ENCODE peak calls at places on chromosome 2, in nine cellular contexts. X is GM23248, O is tibial artery, D is heart left ventricle, Y is breast epithelium, I is HCT116, T is dorsolateral prefrontal cortex, V is left ventricle myocardium inferior, E is WERI-Rb-1. Z is an unnamed sample.
A peak's percentile ranks its signal among the peaks of the same experiment; 100 is the strongest.

GRCh38 chr2:54388093-54388492 is 68.0 kb upstream of the SPTBN1 start:
- DNase-seq in X (no peak), V (no peak), E (no peak), I (no peak), Y (no peak), T (no peak), O (no peak), D (no peak), Z (no peak)

GRCh38 chr2:3104261-3104660 is 273.4 kb downstream of the EIPR1 start:
- DNase-seq in E (no peak), X (no peak), D (no peak), Y (no peak), O (no peak), V (no peak), I (no peak), T (no peak), Z (no peak)

GRCh38 chr2:135021618-135022017 is 25.6 kb downstream of the MAP3K19 start:
- DNase-seq in T (no peak), D (no peak), I (no peak), Y (no peak), X (no peak), E (no peak), V (no peak), O (no peak), Z (no peak)

GRCh38 chr2:129781749-129782617 is 197.5 kb upstream of the RAB6C start:
- DNase-seq in X (no peak), E (no peak), V (no peak), D (no peak), O (peak; percentile 24), I (no peak), T (no peak), Y (peak; percentile 19), Z (no peak)

GRCh38 chr2:184597571-184597980 is 753 bp upstream of the ZNF804A start:
- DNase-seq in I (peak; percentile 26), V (peak; percentile 10), X (peak; percentile 82), E (peak; percentile 8), D (no peak), O (no peak), Y (no peak), T (peak; percentile 46), Z (no peak)

GRCh38 chr2:161708350-161708974 is 84.2 kb downstream of the SLC4A10 start:
- DNase-seq in X (no peak), O (no peak), V (no peak), T (no peak), E (no peak), D (no peak), I (no peak), Y (no peak), Z (no peak)

GRCh38 chr2:152552868-152553267 is 164.4 kb downstream of the PRPF40A start:
- DNase-seq in Y (no peak), V (no peak), I (no peak), X (peak; percentile 28), E (no peak), O (no peak), D (no peak), T (no peak), Z (no peak)

GRCh38 chr2:231590614-231591013 is 2.0 kb upstream of the TEX44 start:
- DNase-seq in O (no peak), D (no peak), V (no peak), Y (no peak), T (no peak), I (no peak), E (no peak), X (no peak), Z (no peak)

GRCh38 chr2:74843371-74844298 is 9.7 kb downstream of the HK2 start:
- DNase-seq in D (no peak), T (no peak), V (no peak), I (no peak), X (peak; percentile 87), O (no peak), Y (no peak), E (no peak), Z (no peak)

GRCh38 chr2:133680399-133681044 is 112.3 kb upstream of the NCKAP5 start:
- DNase-seq in D (no peak), V (no peak), I (no peak), Y (no peak), E (no peak), T (no peak), X (no peak), O (no peak), Z (no peak)

GRCh38 chr2:1782514-1782913 is 38.2 kb upstream of the PXDN start:
- DNase-seq in O (peak; percentile 23), T (peak; percentile 18), E (no peak), I (no peak), V (no peak), X (no peak), D (no peak), Y (no peak), Z (no peak)

GRCh38 chr2:231483398-231484329 is 19.4 kb upstream of the NCL start:
- DNase-seq in E (no peak), I (no peak), T (no peak), D (peak; percentile 57), X (peak; percentile 62), V (peak; percentile 57), O (peak; percentile 70), Y (peak; percentile 58), Z (no peak)

GRCh38 chr2:209472871-209473270 is 49.0 kb downstream of the MAP2 start:
- DNase-seq in O (no peak), I (no peak), D (no peak), T (no peak), V (no peak), X (peak; percentile 60), E (no peak), Y (no peak), Z (no peak)

GRCh38 chr2:38709515-38710194 is 41.5 kb downstream of the SRSF7 start:
- DNase-seq in E (no peak), X (no peak), V (no peak), T (no peak), I (no peak), Y (no peak), O (peak; percentile 12), D (no peak), Z (no peak)

GRCh38 chr2:60512641-60513040 is 40.8 kb downstream of the BCL11A start:
- DNase-seq in X (no peak), I (no peak), E (no peak), Y (no peak), V (no peak), T (no peak), O (no peak), D (no peak), Z (no peak)

GRCh38 chr2:237297421-237298155 is 116.4 kb downstream of the COL6A3 start:
- DNase-seq in O (no peak), I (no peak), V (no peak), D (no peak), T (no peak), X (peak; percentile 28), E (no peak), Y (no peak), Z (no peak)

GRCh38 chr2:120365236-120365793 is 19.4 kb downstream of the INHBB start:
- DNase-seq in D (no peak), V (no peak), X (no peak), I (no peak), E (no peak), T (no peak), O (no peak), Y (no peak), Z (no peak)

GRCh38 chr2:147600646-147601045 is 244.2 kb upstream of the ACVR2A start:
- DNase-seq in T (no peak), O (no peak), X (no peak), E (no peak), V (no peak), I (no peak), D (no peak), Y (no peak), Z (no peak)

DNA sequence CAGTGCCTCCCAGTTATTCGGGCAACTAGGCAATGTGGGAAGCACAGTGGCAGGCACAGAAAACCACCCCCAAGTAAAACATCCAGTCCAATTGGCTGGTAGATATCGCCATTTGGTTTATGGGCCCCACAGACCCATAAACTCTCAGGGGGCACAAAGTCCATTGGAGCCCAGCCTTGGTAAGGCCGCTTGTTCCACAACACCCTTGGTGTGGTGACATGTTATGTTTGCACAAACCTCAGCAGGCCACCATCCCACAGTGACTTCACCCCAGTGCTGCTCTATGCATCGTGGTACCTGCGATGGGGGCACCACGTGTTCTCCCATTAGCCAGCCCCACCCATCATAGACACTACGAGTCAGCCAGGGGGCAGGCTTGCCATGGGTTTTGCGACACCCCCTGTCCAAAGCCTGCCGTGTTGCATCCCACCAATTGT is 18.5 kb downstream of the PHOSPHO2 start:
- DNase-seq in D (no peak), I (no peak), T (no peak), Y (no peak), E (no peak), O (no peak), X (no peak), V (no peak), Z (no peak)
- H3K27ac ChIP-seq in D (no peak overlapping the region), I (no peak overlapping the region), T (no peak overlapping the region), Y (no peak overlapping the region), E (no peak overlapping the region), O (no peak overlapping the region), X (no peak overlapping the region), V (no peak overlapping the region), Z (no peak overlapping the region)

GRCh38 chr2:9286553-9287399 is 80.2 kb downstream of the ASAP2 start:
- DNase-seq in E (no peak), I (peak; percentile 57), Y (no peak), X (peak; percentile 32), D (no peak), O (no peak), T (no peak), V (no peak), Z (no peak)
- H3K27ac ChIP-seq in E (no peak overlapping the region), I (peak overlapping the region; percentile 72), Y (no peak overlapping the region), X (peak overlapping the region; percentile 98), D (no peak overlapping the region), O (peak overlapping the region; percentile 25), T (no peak overlapping the region), V (no peak overlapping the region), Z (no peak overlapping the region)

GRCh38 chr2:166233244-166233643 is 105.4 kb upstream of the SCN1A start:
- DNase-seq in X (no peak), Y (no peak), T (no peak), V (no peak), E (no peak), O (no peak), D (no peak), I (no peak), Z (no peak)
- H3K27ac ChIP-seq in X (peak overlapping the region; percentile 73), Y (no peak overlapping the region), T (no peak overlapping the region), V (no peak overlapping the region), E (no peak overlapping the region), O (no peak overlapping the region), D (no peak overlapping the region), I (no peak overlapping the region), Z (no peak overlapping the region)

GRCh38 chr2:112876257-112876970 is 34.6 kb upstream of the IL37 start:
- DNase-seq in X (peak; percentile 8), T (no peak), E (no peak), O (no peak), I (no peak), D (no peak), V (no peak), Y (no peak), Z (no peak)

GRCh38 chr2:112880081-112880531 is 30.9 kb upstream of the IL37 start:
- DNase-seq in E (no peak), X (peak; percentile 81), D (no peak), I (no peak), V (no peak), O (no peak), Y (no peak), T (no peak), Z (no peak)

GRCh38 chr2:112879491-112880041 is 31.4 kb upstream of the IL37 start:
- DNase-seq in E (no peak), O (no peak), V (no peak), T (no peak), I (no peak), Y (no peak), D (no peak), X (no peak), Z (no peak)

GRCh38 chr2:112877423-112877822 is 33.5 kb upstream of the IL37 start:
- DNase-seq in Y (no peak), T (no peak), D (no peak), E (no peak), I (no peak), O (no peak), X (peak; percentile 30), V (no peak), Z (no peak)

GRCh38 chr2:112876971-112877361 is 34.0 kb upstream of the IL37 start:
- DNase-seq in T (no peak), O (no peak), D (no peak), I (no peak), Y (no peak), E (no peak), V (no peak), X (peak; percentile 24), Z (no peak)
- H3K27ac ChIP-seq in T (no peak overlapping the region), O (no peak overlapping the region), D (no peak overlapping the region), I (no peak overlapping the region), Y (no peak overlapping the region), E (no peak overlapping the region), V (no peak overlapping the region), X (peak overlapping the region; percentile 21), Z (no peak overlapping the region)